ENCODE peak calls at places on chromosomes 7 and 10, in nine cellular contexts. O is astrocyte of the spinal cord; R is neuronal stem cell; K is NCI-H774; I is AG09319; B is CD4-positive, alpha-beta memory T cell; H is SJCRH30; T is CD4-positive, alpha-beta T cell; W is KG1. U is an unnamed sample.

GRCh38 chr10:79019441-79019840 is 49.3 kb upstream of the ZMIZ1 start:
- DNase-seq in W (no peak), T (no peak), O (no peak), B (no peak), H (no peak), I (no peak), K (no peak), R (no peak), U (no peak)

GRCh38 chr7:139457153-139457946 is 26.1 kb downstream of the KLRG2 start:
- DNase-seq in T (no peak), K (no peak), W (no peak), B (no peak), I (no peak), O (no peak), R (no peak), H (peak), U (no peak)

GRCh38 chr10:93386496-93387369 is 95.4 kb downstream of the MYOF start:
- DNase-seq in R (no peak), I (no peak), O (peak), K (no peak), W (no peak), T (no peak), H (no peak), B (peak), U (no peak)

GRCh38 chr7:130087364-130087763 is 17.0 kb downstream of the KLHDC10 start:
- DNase-seq in B (no peak), H (no peak), W (no peak), K (no peak), R (no peak), O (no peak), T (no peak), I (no peak), U (no peak)

GRCh38 chr7:123352957-123353356 is 153.2 kb upstream of the SLC13A1 start:
- DNase-seq in R (no peak), K (no peak), B (no peak), W (no peak), T (no peak), O (no peak), I (no peak), H (no peak), U (no peak)

GRCh38 chr10:119633538-119634218 is 17.5 kb upstream of the BAG3 start:
- DNase-seq in K (no peak), W (no peak), O (no peak), H (no peak), B (no peak), R (no peak), I (no peak), T (no peak), U (no peak)

GRCh38 chr7:95950698-95951097 is 178.3 kb downstream of the DYNC1I1 start:
- DNase-seq in I (no peak), K (no peak), T (no peak), W (no peak), B (no peak), H (no peak), R (no peak), O (no peak), U (no peak)

GRCh38 chr7:90655566-90655965 is 59.4 kb downstream of the CDK14 start:
- DNase-seq in W (no peak), B (no peak), O (peak), R (no peak), K (no peak), I (no peak), T (no peak), H (no peak), U (no peak)

GRCh38 chr7:30135551-30136271 is 925 bp downstream of the MTURN start:
- DNase-seq in I (peak), W (no peak), O (peak), B (peak), T (peak), H (peak), R (peak), K (peak), U (no peak)

GRCh38 chr7:158193446-158193845 is 394.2 kb downstream of the PTPRN2 start:
- DNase-seq in R (no peak), H (no peak), O (no peak), K (no peak), B (no peak), W (no peak), T (no peak), I (no peak), U (no peak)

GRCh38 chr7:14446829-14447228 is 455.7 kb downstream of the DGKB start:
- DNase-seq in H (no peak), W (no peak), B (peak), I (no peak), O (no peak), K (no peak), R (no peak), T (no peak), U (no peak)

GRCh38 chr10:108204528-108205313 is 1040.2 kb upstream of the SORCS1 start:
- DNase-seq in O (peak), W (peak), K (peak), H (peak), T (no peak), B (no peak), I (no peak), R (peak), U (no peak)